ENCODE peak calls at places on chromosomes 2 and 18, in eight cellular contexts. Z is PC-9; A is effector memory CD4-positive, alpha-beta T cell; O is left ventricle myocardium inferior; C is GM23248; I is iPS DF 6.9; L is cardiac muscle cell; Y is aorta. M is an unnamed sample. For H3K27me3 and H3K36me3, the result is how much of the 10 kb centered on the place peaks cover.

GRCh38 chr2:182259629-182260150 is 167.1 kb downstream of the PDE1A start:
- DNase-seq in Z (no peak), A (no peak), O (no peak), C (no peak), I (no peak), L (no peak), Y (no peak), M (no peak)

GRCh38 chr2:39623916-39624315 is 41.8 kb upstream of the TMEM178A start:
- DNase-seq in Z (no peak), A (no peak), O (no peak), C (no peak), I (no peak), L (no peak), Y (no peak), M (peak)

GRCh38 chr2:190362894-190363293 is 19.5 kb downstream of the INPP1 start:
- DNase-seq in Z (no peak), A (no peak), O (no peak), C (no peak), I (no peak), L (no peak), Y (no peak), M (no peak)

GRCh38 chr2:62309465-62310091 is 113.7 kb downstream of the B3GNT2 start:
- DNase-seq in Z (no peak), A (no peak), O (no peak), C (no peak), I (no peak), L (no peak), Y (no peak), M (no peak)

GRCh38 chr18:39453882-39454281 is 1888.3 kb upstream of the CELF4 start:
- DNase-seq in Z (peak), A (no peak), O (no peak), C (peak), I (no peak), L (no peak), Y (no peak), M (peak)

GRCh38 chr18:59454909-59455727 is 96.1 kb upstream of the LMAN1 start:
- DNase-seq in Z (no peak), A (no peak), O (peak), C (no peak), I (no peak), L (peak), Y (no peak), M (peak)

GRCh38 chr2:6578417-6578816 is 287.3 kb downstream of the CMPK2 start:
- DNase-seq in Z (no peak), A (no peak), O (no peak), C (no peak), I (no peak), L (no peak), Y (no peak), M (no peak)

GRCh38 chr18:12307251-12307736 is 747 bp upstream of the TUBB6 start:
- DNase-seq in Z (no peak), A (no peak), O (peak), C (peak), I (no peak), L (peak), Y (peak), M (peak)

GRCh38 chr2:233448565-233448964 is 94.3 kb downstream of the DGKD start:
- DNase-seq in Z (no peak), A (no peak), O (no peak), C (peak), I (no peak), L (no peak), Y (no peak), M (no peak)

GRCh38 chr2:159035790-159036411 is 67.5 kb downstream of the TANC1 start:
- DNase-seq in Z (peak), A (no peak), O (no peak), C (peak), I (peak), L (peak), Y (no peak), M (no peak)

GRCh38 chr2:60583604-60584003 is 30.1 kb upstream of the BCL11A start:
- DNase-seq in Z (no peak), A (no peak), O (no peak), C (no peak), I (no peak), L (no peak), Y (no peak), M (no peak)

GRCh38 chr2:174697267-174697666 is 67.0 kb downstream of the CHRNA1 start:
- DNase-seq in Z (peak), A (peak), O (peak), C (peak), I (peak), L (peak), Y (no peak), M (peak)

GRCh38 chr18:22344908-22345670 is 72.6 kb downstream of the CTAGE1 start:
- DNase-seq in Z (no peak), A (no peak), O (no peak), C (no peak), I (no peak), L (no peak), Y (no peak), M (no peak)

GRCh38 chr18:22343613-22344012 is 74.1 kb downstream of the CTAGE1 start:
- DNase-seq in Z (no peak), A (no peak), O (no peak), C (no peak), I (no peak), L (no peak), Y (peak), M (no peak)

GRCh38 chr18:22346342-22346967 is 71.3 kb downstream of the CTAGE1 start:
- DNase-seq in Z (peak), A (no peak), O (peak), C (peak), I (no peak), L (no peak), Y (peak), M (no peak)

GRCh38 chr18:22346968-22347611 is 70.6 kb downstream of the CTAGE1 start:
- DNase-seq in Z (peak), A (no peak), O (peak), C (peak), I (no peak), L (peak), Y (peak), M (peak)

DNA sequence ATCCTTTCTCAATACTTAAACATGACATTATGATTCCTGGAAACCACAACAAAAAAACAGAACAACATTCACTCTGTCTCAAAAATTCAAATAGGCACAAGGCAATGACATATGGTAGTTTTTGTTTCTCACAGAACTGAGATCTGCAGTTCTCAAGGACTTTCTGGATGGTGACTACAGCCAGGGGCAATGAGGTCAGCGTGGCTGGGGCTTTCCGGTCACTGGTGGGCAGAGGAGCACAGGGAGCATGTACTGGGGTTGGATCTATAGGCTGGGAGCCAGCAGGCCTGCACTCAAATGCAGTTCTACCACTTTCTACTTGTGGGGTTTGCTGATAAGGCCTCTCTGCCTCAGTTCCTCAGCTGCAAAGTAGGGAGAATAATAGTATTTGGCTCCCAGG is 72.0 kb downstream of the CTAGE1 start:
- DNase-seq in Z (no peak), A (no peak), O (no peak), C (peak), I (no peak), L (no peak), Y (peak), M (no peak)
- H3K27me3 ChIP-seq in Z (under half), A (under half), O (under half), C (under half), I (under half), L (under half), Y (under half), M (under half)

GRCh38 chr2:181177376-181177775 is 197.0 kb downstream of the UBE2E3 start:
- DNase-seq in Z (no peak), A (no peak), O (no peak), C (peak), I (no peak), L (no peak), Y (no peak), M (no peak)

GRCh38 chr2:181174880-181175590 is 194.6 kb downstream of the UBE2E3 start:
- DNase-seq in Z (no peak), A (no peak), O (no peak), C (no peak), I (no peak), L (no peak), Y (no peak), M (no peak)

GRCh38 chr2:181178823-181179412 is 198.5 kb downstream of the UBE2E3 start:
- DNase-seq in Z (no peak), A (no peak), O (no peak), C (no peak), I (peak), L (peak), Y (no peak), M (no peak)

GRCh38 chr2:181176540-181176939 is 196.1 kb downstream of the UBE2E3 start:
- DNase-seq in Z (no peak), A (no peak), O (no peak), C (no peak), I (no peak), L (no peak), Y (no peak), M (no peak)

GRCh38 chr2:181178130-181178529 is 197.7 kb downstream of the UBE2E3 start:
- DNase-seq in Z (no peak), A (no peak), O (no peak), C (no peak), I (no peak), L (no peak), Y (no peak), M (no peak)
- H3K36me3 ChIP-seq in Z (under half), A (under half), O (under half), C (under half), I (under half), L (under half), Y (under half), M (under half)

GRCh38 chr2:177251165-177251542 is 13.4 kb downstream of the NFE2L2 start:
- DNase-seq in Z (no peak), A (no peak), O (no peak), C (no peak), I (no peak), L (no peak), Y (no peak), M (no peak)
- H3K27ac ChIP-seq in Z (peak), A (no peak), O (peak), C (peak), I (no peak), L (peak), Y (peak), M (peak)

GRCh38 chr2:218998414-218999002 is 5.3 kb upstream of the CRYBA2 start:
- DNase-seq in Z (no peak), A (no peak), O (no peak), C (no peak), I (no peak), L (no peak), Y (no peak), M (no peak)

GRCh38 chr2:218995972-218996644 is 2.9 kb upstream of the CRYBA2 start:
- DNase-seq in Z (peak), A (peak), O (peak), C (peak), I (no peak), L (peak), Y (peak), M (peak)

GRCh38 chr2:218997730-218998129 is 4.5 kb upstream of the CRYBA2 start:
- DNase-seq in Z (no peak), A (no peak), O (no peak), C (no peak), I (no peak), L (no peak), Y (no peak), M (no peak)

GRCh38 chr2:218995561-218995960 is 2.3 kb upstream of the CRYBA2 start:
- DNase-seq in Z (no peak), A (no peak), O (no peak), C (no peak), I (no peak), L (no peak), Y (no peak), M (no peak)

GRCh38 chr2:218996937-218997336 is 3.7 kb upstream of the CRYBA2 start:
- DNase-seq in Z (no peak), A (no peak), O (no peak), C (no peak), I (no peak), L (no peak), Y (no peak), M (no peak)
- H3K27me3 ChIP-seq in Z (under half), A (half or more), O (half or more), C (half or more), I (half or more), L (half or more), Y (under half), M (half or more)

GRCh38 chr2:239187464-239188253 is 213.2 kb downstream of the HDAC4 start:
- DNase-seq in Z (no peak), A (no peak), O (peak), C (no peak), I (no peak), L (no peak), Y (peak), M (no peak)
- H3K36me3 ChIP-seq in Z (under half), A (half or more), O (under half), C (under half), I (under half), L (under half), Y (under half), M (half or more)

GRCh38 chr2:201275991-201276390 is 15.7 kb downstream of the CASP8 start:
- DNase-seq in Z (no peak), A (no peak), O (no peak), C (no peak), I (no peak), L (no peak), Y (no peak), M (no peak)
- H3K27ac ChIP-seq in Z (no peak), A (peak), O (no peak), C (no peak), I (no peak), L (no peak), Y (no peak), M (no peak)

GRCh38 chr18:34978953-34979608 is 62.1 kb upstream of the MAPRE2 start:
- DNase-seq in Z (peak), A (peak), O (peak), C (peak), I (no peak), L (peak), Y (peak), M (peak)

GRCh38 chr18:34976899-34977786 is 64.1 kb upstream of the MAPRE2 start:
- DNase-seq in Z (peak), A (peak), O (peak), C (peak), I (no peak), L (peak), Y (peak), M (peak)

GRCh38 chr18:34976534-34976898 is 64.7 kb upstream of the MAPRE2 start:
- DNase-seq in Z (no peak), A (no peak), O (no peak), C (no peak), I (no peak), L (no peak), Y (no peak), M (no peak)

GRCh38 chr18:34978533-34978893 is 62.7 kb upstream of the MAPRE2 start:
- DNase-seq in Z (no peak), A (no peak), O (no peak), C (no peak), I (no peak), L (no peak), Y (no peak), M (no peak)

GRCh38 chr18:34977787-34978532 is 63.3 kb upstream of the MAPRE2 start:
- DNase-seq in Z (peak), A (no peak), O (peak), C (peak), I (no peak), L (peak), Y (peak), M (peak)
- H3K27me3 ChIP-seq in Z (under half), A (under half), O (under half), C (under half), I (under half), L (half or more), Y (under half), M (under half)